ENCODE peak calls at places on chromosomes 12 and 14, in seven cellular contexts. One of them, this sample, is unnamed.

GRCh38 chr12:110165540-110166159 is 41.5 kb downstream of the IFT81 start:
- DNase-seq in NB4: no peak
- DNase-seq in dorsolateral prefrontal cortex: no peak
- DNase-seq in fibroblast of mammary gland: no peak
- DNase-seq in foreskin fibroblast: no peak
- DNase-seq in BJ: no peak
- DNase-seq in Peyer's patch: no peak
- DNase-seq in this sample: no peak

GRCh38 chr14:50954811-50955372 is 10.6 kb upstream of the PYGL start:
- DNase-seq in NB4: peak
- DNase-seq in dorsolateral prefrontal cortex: no peak
- DNase-seq in fibroblast of mammary gland: peak
- DNase-seq in foreskin fibroblast: peak
- DNase-seq in BJ: no peak
- DNase-seq in Peyer's patch: no peak
- DNase-seq in this sample: no peak

GRCh38 chr12:110001596-110001995 is 2.4 kb downstream of the ANKRD13A start:
- DNase-seq in NB4: no peak
- DNase-seq in dorsolateral prefrontal cortex: no peak
- DNase-seq in fibroblast of mammary gland: peak
- DNase-seq in foreskin fibroblast: peak
- DNase-seq in BJ: peak
- DNase-seq in Peyer's patch: no peak
- DNase-seq in this sample: no peak

GRCh38 chr12:43758247-43758727 is 303 bp downstream of the PUS7L start:
- DNase-seq in NB4: peak
- DNase-seq in dorsolateral prefrontal cortex: peak
- DNase-seq in fibroblast of mammary gland: peak
- DNase-seq in foreskin fibroblast: peak
- DNase-seq in BJ: no peak
- DNase-seq in Peyer's patch: no peak
- DNase-seq in this sample: peak

GRCh38 chr12:617304-617915 is 45.8 kb downstream of the NINJ2 start:
- DNase-seq in NB4: peak
- DNase-seq in dorsolateral prefrontal cortex: no peak
- DNase-seq in fibroblast of mammary gland: peak
- DNase-seq in foreskin fibroblast: peak
- DNase-seq in BJ: no peak
- DNase-seq in Peyer's patch: no peak
- DNase-seq in this sample: no peak

GRCh38 chr14:78202976-78203375 is 32.8 kb downstream of the NRXN3 start:
- DNase-seq in NB4: no peak
- DNase-seq in dorsolateral prefrontal cortex: no peak
- DNase-seq in fibroblast of mammary gland: no peak
- DNase-seq in foreskin fibroblast: no peak
- DNase-seq in BJ: no peak
- DNase-seq in Peyer's patch: no peak
- DNase-seq in this sample: no peak

GRCh38 chr12:123269980-123270379 is 1.7 kb downstream of the CDK2AP1 start:
- DNase-seq in NB4: no peak
- DNase-seq in dorsolateral prefrontal cortex: no peak
- DNase-seq in fibroblast of mammary gland: peak
- DNase-seq in foreskin fibroblast: no peak
- DNase-seq in BJ: no peak
- DNase-seq in Peyer's patch: no peak
- DNase-seq in this sample: no peak

GRCh38 chr12:105409881-105410471 is 79.5 kb downstream of the C12orf75 start:
- DNase-seq in NB4: peak
- DNase-seq in dorsolateral prefrontal cortex: no peak
- DNase-seq in fibroblast of mammary gland: peak
- DNase-seq in foreskin fibroblast: peak
- DNase-seq in BJ: no peak
- DNase-seq in Peyer's patch: no peak
- DNase-seq in this sample: no peak

GRCh38 chr12:127130506-127131100 is 1136.4 kb upstream of the TMEM132C start:
- DNase-seq in NB4: no peak
- DNase-seq in dorsolateral prefrontal cortex: no peak
- DNase-seq in fibroblast of mammary gland: peak
- DNase-seq in foreskin fibroblast: no peak
- DNase-seq in BJ: no peak
- DNase-seq in Peyer's patch: no peak
- DNase-seq in this sample: no peak

GRCh38 chr12:127127887-127128286 is 1139.1 kb upstream of the TMEM132C start:
- DNase-seq in NB4: no peak
- DNase-seq in dorsolateral prefrontal cortex: no peak
- DNase-seq in fibroblast of mammary gland: no peak
- DNase-seq in foreskin fibroblast: no peak
- DNase-seq in BJ: no peak
- DNase-seq in Peyer's patch: no peak
- DNase-seq in this sample: no peak

GRCh38 chr12:127133675-127134335 is 1133.2 kb upstream of the TMEM132C start:
- DNase-seq in NB4: no peak
- DNase-seq in dorsolateral prefrontal cortex: no peak
- DNase-seq in fibroblast of mammary gland: no peak
- DNase-seq in foreskin fibroblast: no peak
- DNase-seq in BJ: no peak
- DNase-seq in Peyer's patch: no peak
- DNase-seq in this sample: no peak
- TF ChIP-seq CTCF in NB4: no peak
- TF ChIP-seq CTCF in dorsolateral prefrontal cortex: no peak
- TF ChIP-seq CTCF in fibroblast of mammary gland: no peak
- TF ChIP-seq CTCF in foreskin fibroblast: no peak
- TF ChIP-seq CTCF in BJ: peak
- TF ChIP-seq CTCF in Peyer's patch: no peak
- TF ChIP-seq CTCF in this sample: no peak

GRCh38 chr12:53754633-53755261 is 3.0 kb upstream of the CISTR start:
- DNase-seq in NB4: no peak
- DNase-seq in dorsolateral prefrontal cortex: no peak
- DNase-seq in fibroblast of mammary gland: peak
- DNase-seq in foreskin fibroblast: peak
- DNase-seq in BJ: no peak
- DNase-seq in Peyer's patch: no peak
- DNase-seq in this sample: no peak
- H3K4me3 ChIP-seq in NB4: no peak
- H3K4me3 ChIP-seq in dorsolateral prefrontal cortex: no peak
- H3K4me3 ChIP-seq in fibroblast of mammary gland: no peak
- H3K4me3 ChIP-seq in foreskin fibroblast: no peak
- H3K4me3 ChIP-seq in BJ: no peak
- H3K4me3 ChIP-seq in Peyer's patch: no peak
- H3K4me3 ChIP-seq in this sample: no peak

GRCh38 chr14:64952598-64953309 is 10.2 kb upstream of the GPX2 start:
- DNase-seq in NB4: peak
- DNase-seq in dorsolateral prefrontal cortex: no peak
- DNase-seq in fibroblast of mammary gland: no peak
- DNase-seq in foreskin fibroblast: no peak
- DNase-seq in BJ: no peak
- DNase-seq in Peyer's patch: no peak
- DNase-seq in this sample: no peak
- TF ChIP-seq CTCF in NB4: peak
- TF ChIP-seq CTCF in dorsolateral prefrontal cortex: no peak
- TF ChIP-seq CTCF in fibroblast of mammary gland: no peak
- TF ChIP-seq CTCF in foreskin fibroblast: no peak
- TF ChIP-seq CTCF in BJ: no peak
- TF ChIP-seq CTCF in Peyer's patch: no peak
- TF ChIP-seq CTCF in this sample: no peak

DNA sequence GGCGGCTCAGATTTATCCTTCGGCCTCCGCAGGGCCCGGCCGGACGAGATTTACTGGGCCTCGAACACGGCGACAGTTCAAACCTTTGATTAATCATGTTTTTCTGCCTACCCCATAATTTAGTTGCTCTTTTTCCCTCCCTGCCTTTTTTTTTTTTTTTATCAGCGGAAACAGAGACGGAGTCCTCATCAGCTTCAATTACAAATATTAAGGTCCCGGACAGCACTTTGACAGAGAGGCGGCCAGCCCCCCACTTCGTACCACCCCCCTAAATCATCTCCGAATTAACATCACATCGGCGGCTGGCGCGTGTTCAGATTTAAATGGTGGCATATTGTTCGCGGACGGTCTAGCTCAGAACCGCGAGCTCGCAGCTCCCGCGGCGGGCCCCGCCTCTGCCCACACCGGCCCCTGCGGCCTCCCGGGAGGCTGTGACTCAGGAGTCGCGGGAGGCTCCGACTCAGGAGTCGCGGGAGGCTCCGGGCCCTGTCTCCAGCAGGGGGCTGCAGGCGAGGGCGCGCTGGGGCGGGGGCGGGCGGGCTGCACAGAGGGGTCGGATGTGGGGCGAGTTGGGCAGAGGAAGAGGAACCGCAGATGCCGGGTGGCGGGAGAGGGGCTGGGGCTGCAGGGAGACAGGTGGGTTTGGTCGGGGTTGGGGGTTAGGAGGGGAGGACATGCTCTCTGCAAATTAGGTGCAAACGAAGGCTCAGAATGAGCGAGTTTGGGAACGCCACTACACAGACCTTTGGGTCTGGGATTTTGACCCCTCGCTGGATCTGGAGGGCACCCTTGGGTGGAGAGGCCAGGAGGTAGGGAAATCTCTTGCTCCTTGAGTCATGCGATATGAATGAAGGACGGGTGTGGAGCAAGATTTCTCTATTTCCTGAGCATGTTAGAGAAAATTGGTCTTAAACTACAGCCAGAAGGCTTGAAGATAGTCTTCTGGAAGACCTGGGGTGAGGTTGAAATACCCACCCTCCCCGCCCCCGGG is 19.6 kb upstream of the ATP5MC2 start:
- DNase-seq in NB4: peak
- DNase-seq in dorsolateral prefrontal cortex: no peak
- DNase-seq in fibroblast of mammary gland: peak
- DNase-seq in foreskin fibroblast: peak
- DNase-seq in BJ: no peak
- DNase-seq in Peyer's patch: peak
- DNase-seq in this sample: peak
- H3K4me3 ChIP-seq in NB4: no peak
- H3K4me3 ChIP-seq in dorsolateral prefrontal cortex: peak
- H3K4me3 ChIP-seq in fibroblast of mammary gland: peak
- H3K4me3 ChIP-seq in foreskin fibroblast: peak
- H3K4me3 ChIP-seq in BJ: peak
- H3K4me3 ChIP-seq in Peyer's patch: peak
- H3K4me3 ChIP-seq in this sample: no peak

GRCh38 chr14:24212924-24213865 is at the start of gene CHMP4A:
- DNase-seq in NB4: peak
- DNase-seq in dorsolateral prefrontal cortex: peak
- DNase-seq in fibroblast of mammary gland: peak
- DNase-seq in foreskin fibroblast: peak
- DNase-seq in BJ: peak
- DNase-seq in Peyer's patch: peak
- DNase-seq in this sample: peak
- TF ChIP-seq CTCF in NB4: no peak
- TF ChIP-seq CTCF in dorsolateral prefrontal cortex: peak
- TF ChIP-seq CTCF in fibroblast of mammary gland: peak
- TF ChIP-seq CTCF in foreskin fibroblast: peak
- TF ChIP-seq CTCF in BJ: peak
- TF ChIP-seq CTCF in Peyer's patch: no peak
- TF ChIP-seq CTCF in this sample: no peak

DNA sequence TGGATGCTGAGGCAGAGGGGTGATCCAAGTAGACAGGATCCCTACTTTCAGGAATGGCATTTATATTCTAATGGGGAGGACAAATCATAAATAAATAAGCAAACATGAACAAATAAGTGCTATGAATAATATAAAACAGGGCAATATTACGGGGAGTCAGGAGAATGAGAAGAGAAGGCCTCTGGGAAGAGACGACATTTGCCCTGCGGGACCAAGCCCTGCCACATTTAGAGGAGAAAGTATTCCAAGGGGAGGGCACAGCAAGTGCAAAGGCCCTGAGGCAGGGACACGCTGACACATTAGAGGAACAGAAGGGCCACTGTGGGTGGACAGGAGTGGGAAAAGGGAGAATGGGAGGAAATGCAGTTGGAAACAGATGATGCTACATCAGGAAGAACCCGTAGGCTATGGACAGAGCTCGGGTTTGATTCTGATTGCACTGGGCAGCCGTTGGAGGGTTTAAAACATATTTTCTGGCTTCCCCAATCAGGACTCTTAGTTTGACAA is 1.3 kb downstream of the RNFT2 start:
- DNase-seq in NB4: no peak
- DNase-seq in dorsolateral prefrontal cortex: no peak
- DNase-seq in fibroblast of mammary gland: no peak
- DNase-seq in foreskin fibroblast: no peak
- DNase-seq in BJ: no peak
- DNase-seq in Peyer's patch: no peak
- DNase-seq in this sample: no peak
- H3K4me3 ChIP-seq in NB4: no peak
- H3K4me3 ChIP-seq in dorsolateral prefrontal cortex: peak
- H3K4me3 ChIP-seq in fibroblast of mammary gland: no peak
- H3K4me3 ChIP-seq in foreskin fibroblast: no peak
- H3K4me3 ChIP-seq in BJ: no peak
- H3K4me3 ChIP-seq in Peyer's patch: no peak
- H3K4me3 ChIP-seq in this sample: no peak